ENCODE peak calls at places on chromosomes 11 and 22, in four cellular contexts. One of them, this sample, is unnamed.

GRCh38 chr11:92886243-92886905 is 83.1 kb upstream of the MTNR1B start:
- DNase-seq in IMR-90: peak; percentile 61
- DNase-seq in neuronal stem cell: peak; percentile 64
- DNase-seq in H9: no peak
- DNase-seq in this sample: peak; percentile 88

GRCh38 chr11:113376156-113376555 is 11.4 kb upstream of the ANKK1 start:
- DNase-seq in H9: no peak
- DNase-seq in IMR-90: peak; percentile 30
- DNase-seq in neuronal stem cell: no peak
- DNase-seq in this sample: no peak

GRCh38 chr11:68776442-68777235 is 25.3 kb upstream of the TESMIN start:
- DNase-seq in IMR-90: no peak
- DNase-seq in H9: no peak
- DNase-seq in neuronal stem cell: no peak
- DNase-seq in this sample: peak; percentile 60

GRCh38 chr22:50016988-50017700 is 4.6 kb upstream of the IL17REL start:
- DNase-seq in H9: no peak
- DNase-seq in IMR-90: no peak
- DNase-seq in neuronal stem cell: no peak
- DNase-seq in this sample: no peak

GRCh38 chr11:19077965-19078364 is 17.4 kb upstream of the MRGPRX2 start:
- DNase-seq in neuronal stem cell: no peak
- DNase-seq in IMR-90: no peak
- DNase-seq in H9: no peak
- DNase-seq in this sample: no peak

GRCh38 chr11:36792870-36793541 is 195.0 kb upstream of the RAG2 start:
- DNase-seq in IMR-90: no peak
- DNase-seq in H9: no peak
- DNase-seq in neuronal stem cell: no peak
- DNase-seq in this sample: no peak

GRCh38 chr11:65618763-65619162 is 3.2 kb downstream of the PCNX3 start:
- DNase-seq in neuronal stem cell: no peak
- DNase-seq in H9: no peak
- DNase-seq in IMR-90: no peak
- DNase-seq in this sample: no peak

GRCh38 chr11:60831143-60831500 is 10.8 kb upstream of the CCDC86 start:
- DNase-seq in IMR-90: peak; percentile 68
- DNase-seq in H9: peak; percentile 73
- DNase-seq in neuronal stem cell: peak; percentile 64
- DNase-seq in this sample: peak; percentile 96

GRCh38 chr11:111417766-111418435 is 38.8 kb upstream of the POU2AF1 start:
- DNase-seq in IMR-90: peak; percentile 99
- DNase-seq in neuronal stem cell: no peak
- DNase-seq in H9: no peak
- DNase-seq in this sample: no peak

GRCh38 chr11:114256898-114257286 is 39.3 kb upstream of the NNMT start:
- DNase-seq in neuronal stem cell: no peak
- DNase-seq in H9: no peak
- DNase-seq in IMR-90: no peak
- DNase-seq in this sample: no peak

GRCh38 chr11:78338138-78338537 is 79.5 kb downstream of the GAB2 start:
- DNase-seq in H9: no peak
- DNase-seq in neuronal stem cell: no peak
- DNase-seq in IMR-90: no peak
- DNase-seq in this sample: no peak

GRCh38 chr22:37850801-37851200 is 1.6 kb downstream of the EIF3L start:
- DNase-seq in IMR-90: no peak
- DNase-seq in H9: no peak
- DNase-seq in neuronal stem cell: no peak
- DNase-seq in this sample: peak; percentile 93

GRCh38 chr11:8693010-8693551 is 10.5 kb downstream of the RPL27A start:
- DNase-seq in IMR-90: peak; percentile 57
- DNase-seq in H9: no peak
- DNase-seq in neuronal stem cell: no peak
- DNase-seq in this sample: no peak

GRCh38 chr11:16194566-16194965 is 161.8 kb downstream of the SOX6 start:
- DNase-seq in H9: no peak
- DNase-seq in IMR-90: peak; percentile 11
- DNase-seq in neuronal stem cell: no peak
- DNase-seq in this sample: no peak

GRCh38 chr11:10379871-10380568 is 75.0 kb upstream of the AMPD3 start:
- DNase-seq in neuronal stem cell: no peak
- DNase-seq in IMR-90: peak; percentile 37
- DNase-seq in H9: no peak
- DNase-seq in this sample: peak; percentile 66

GRCh38 chr11:131877246-131877645 is 506.8 kb downstream of the NTM start:
- DNase-seq in IMR-90: no peak
- DNase-seq in H9: no peak
- DNase-seq in neuronal stem cell: no peak
- DNase-seq in this sample: no peak

GRCh38 chr22:40637181-40638150 is 947 bp upstream of the MRTFA start:
- DNase-seq in IMR-90: no peak
- DNase-seq in neuronal stem cell: no peak
- DNase-seq in H9: no peak
- DNase-seq in this sample: peak; percentile 75

GRCh38 chr22:26321469-26321913 is 107.6 kb upstream of the ASPHD2 start:
- DNase-seq in IMR-90: peak; percentile 45
- DNase-seq in H9: no peak
- DNase-seq in neuronal stem cell: no peak
- DNase-seq in this sample: peak; percentile 59

GRCh38 chr11:44126304-44126703 is 30.8 kb downstream of the EXT2 start:
- DNase-seq in H9: no peak
- DNase-seq in IMR-90: no peak
- DNase-seq in neuronal stem cell: no peak
- DNase-seq in this sample: no peak

GRCh38 chr11:64524534-64525042 is 66.4 kb upstream of the SLC22A12 start:
- DNase-seq in H9: no peak
- DNase-seq in neuronal stem cell: no peak
- DNase-seq in IMR-90: no peak
- DNase-seq in this sample: no peak

GRCh38 chr11:70871881-70872280 is 380.5 kb downstream of the SHANK2 start:
- DNase-seq in neuronal stem cell: no peak
- DNase-seq in H9: no peak
- DNase-seq in IMR-90: peak; percentile 30
- DNase-seq in this sample: no peak

GRCh38 chr11:113839842-113840241 is 35.5 kb downstream of the USP28 start:
- DNase-seq in H9: no peak
- DNase-seq in neuronal stem cell: no peak
- DNase-seq in IMR-90: no peak
- DNase-seq in this sample: no peak

GRCh38 chr11:63999349-64000025 is 13.2 kb downstream of the OTUB1 start:
- DNase-seq in H9: peak; percentile 92
- DNase-seq in neuronal stem cell: peak; percentile 71
- DNase-seq in IMR-90: no peak
- DNase-seq in this sample: peak; percentile 92

GRCh38 chr11:75351541-75352416 is at the start of gene ARRB1:
- DNase-seq in neuronal stem cell: peak; percentile 48
- DNase-seq in IMR-90: no peak
- DNase-seq in H9: peak; percentile 88
- DNase-seq in this sample: peak; percentile 56

GRCh38 chr11:122220321-122220720 is 104.3 kb upstream of the BLID start:
- DNase-seq in IMR-90: peak; percentile 63
- DNase-seq in H9: no peak
- DNase-seq in neuronal stem cell: no peak
- DNase-seq in this sample: no peak

GRCh38 chr22:20421507-20421874 is 16.1 kb downstream of the SCARF2 start:
- DNase-seq in H9: no peak
- DNase-seq in neuronal stem cell: no peak
- DNase-seq in IMR-90: no peak
- DNase-seq in this sample: peak; percentile 68

DNA sequence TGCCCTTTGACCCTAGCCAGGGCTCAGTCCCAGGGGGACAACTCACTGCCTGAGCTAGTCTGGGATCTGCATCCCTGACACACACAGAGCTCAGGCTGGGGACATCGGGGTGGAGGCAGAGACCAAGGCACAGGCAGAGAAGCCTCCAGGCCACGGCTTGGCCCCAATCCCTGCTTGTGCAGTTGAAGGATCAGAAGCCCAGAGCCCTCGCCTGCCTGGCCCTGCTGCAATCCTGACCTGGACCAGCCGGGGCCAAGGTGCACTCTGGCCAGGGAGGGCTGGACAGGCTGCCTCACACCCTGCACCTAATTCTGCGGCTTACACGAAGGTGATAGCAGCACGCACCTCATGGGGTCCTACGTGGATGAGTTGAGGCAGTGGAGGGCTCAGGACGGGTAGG is 34.6 kb downstream of the WNT7B start:
- DNase-seq in neuronal stem cell: no peak
- DNase-seq in IMR-90: no peak
- DNase-seq in H9: no peak
- DNase-seq in this sample: no peak
- H4K8ac ChIP-seq in neuronal stem cell: no peak overlapping the region
- H4K8ac ChIP-seq in IMR-90: no peak overlapping the region
- H4K8ac ChIP-seq in H9: no peak overlapping the region
- H4K8ac ChIP-seq in this sample: no peak overlapping the region

DNA sequence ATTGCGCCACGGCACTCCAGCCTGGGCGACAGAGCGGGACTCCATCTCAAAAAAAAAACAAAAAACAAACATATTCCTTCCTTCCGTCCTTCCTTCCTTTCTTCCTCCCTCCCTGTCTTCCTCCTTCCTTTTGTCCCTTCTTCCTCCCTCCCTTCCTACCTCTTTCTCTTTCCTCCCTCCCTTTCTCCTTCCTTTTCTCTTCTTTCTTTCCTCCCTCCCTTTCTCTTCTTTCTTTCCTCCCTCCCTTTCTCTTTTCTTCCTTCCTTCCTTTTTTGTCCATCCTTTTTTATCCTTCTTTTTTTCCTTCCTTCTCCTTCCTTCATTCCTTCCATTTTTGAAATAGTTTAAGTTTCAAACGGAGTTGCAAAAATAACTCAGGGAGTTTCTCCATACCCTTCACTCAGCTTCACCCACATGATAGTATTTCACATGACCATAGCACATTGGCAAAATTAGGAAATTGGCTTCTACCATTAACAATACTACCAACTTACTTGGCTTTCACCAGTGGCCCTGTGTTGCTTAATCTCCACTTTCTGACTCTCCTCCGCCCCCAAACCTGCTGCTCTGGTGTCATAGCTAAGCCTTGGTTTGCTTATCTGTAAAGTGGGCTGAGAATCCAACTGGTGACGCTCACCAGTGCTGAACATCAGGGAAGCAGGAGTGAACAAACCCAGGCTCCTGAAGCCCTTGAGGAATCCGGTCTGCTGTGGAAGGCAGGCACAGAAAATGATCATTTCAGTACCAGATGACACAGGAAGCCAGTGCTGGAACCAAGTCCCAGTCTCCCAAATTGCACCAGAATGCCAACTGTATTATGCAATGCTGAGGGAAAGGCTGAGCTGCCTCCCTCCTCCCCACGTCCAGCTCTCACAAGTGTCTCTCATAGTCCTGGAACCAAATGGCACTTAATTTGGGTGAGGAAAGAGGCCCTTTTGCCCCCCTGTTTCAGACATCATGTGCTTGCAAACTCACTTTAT is 17.2 kb upstream of the CRYBB3 start:
- DNase-seq in IMR-90: no peak
- DNase-seq in neuronal stem cell: no peak
- DNase-seq in H9: no peak
- DNase-seq in this sample: no peak
- H4K8ac ChIP-seq in IMR-90: no peak overlapping the region
- H4K8ac ChIP-seq in neuronal stem cell: no peak overlapping the region
- H4K8ac ChIP-seq in H9: no peak overlapping the region
- H4K8ac ChIP-seq in this sample: no peak overlapping the region

GRCh38 chr22:43337385-43337784 is 5.8 kb downstream of the SCUBE1 start:
- DNase-seq in neuronal stem cell: no peak
- DNase-seq in H9: no peak
- DNase-seq in IMR-90: no peak
- DNase-seq in this sample: no peak
- H4K8ac ChIP-seq in neuronal stem cell: no peak overlapping the region
- H4K8ac ChIP-seq in H9: no peak overlapping the region
- H4K8ac ChIP-seq in IMR-90: no peak overlapping the region
- H4K8ac ChIP-seq in this sample: no peak overlapping the region

GRCh38 chr11:76654310-76654851 is 16.2 kb downstream of the LRRC32 start:
- DNase-seq in neuronal stem cell: no peak
- DNase-seq in H9: peak; percentile 15
- DNase-seq in IMR-90: peak; percentile 97
- DNase-seq in this sample: no peak
- H4K8ac ChIP-seq in neuronal stem cell: no peak overlapping the region
- H4K8ac ChIP-seq in H9: no peak overlapping the region
- H4K8ac ChIP-seq in IMR-90: peak overlapping the region; percentile 68
- H4K8ac ChIP-seq in this sample: no peak overlapping the region

GRCh38 chr11:837189-837989 is 4.6 kb downstream of the CD151 start:
- DNase-seq in H9: no peak
- DNase-seq in neuronal stem cell: no peak
- DNase-seq in IMR-90: no peak
- DNase-seq in this sample: no peak
- H4K8ac ChIP-seq in H9: no peak overlapping the region
- H4K8ac ChIP-seq in neuronal stem cell: peak overlapping the region; percentile 65
- H4K8ac ChIP-seq in IMR-90: no peak overlapping the region
- H4K8ac ChIP-seq in this sample: no peak overlapping the region